ENCODE peak calls at places on chromosomes 5 and 9, in seven cellular contexts. M, H, C, X, G, J and A are unnamed samples.

GRCh38 chr5:173781826-173782670 is 106.1 kb upstream of the CPEB4 start:
- DNase-seq in M (peak), H (peak), C (peak), X (peak), G (no peak), J (peak), A (no peak)

GRCh38 chr9:113150670-113151591 is at the start of gene SLC31A2:
- DNase-seq in M (peak), H (peak), C (peak), X (peak), G (peak), J (peak), A (peak)

GRCh38 chr9:90343360-90343759 is 299.3 kb downstream of the DIRAS2 start:
- DNase-seq in M (peak), H (no peak), C (no peak), X (no peak), G (no peak), J (no peak), A (no peak)

GRCh38 chr5:151454166-151454565 is 6.8 kb downstream of the SLC36A1 start:
- DNase-seq in M (peak), H (no peak), C (no peak), X (no peak), G (no peak), J (no peak), A (no peak)

GRCh38 chr5:178389031-178389729 is 156.6 kb upstream of the PHYKPL start:
- DNase-seq in M (no peak), H (no peak), C (no peak), X (no peak), G (no peak), J (no peak), A (no peak)

GRCh38 chr5:15715966-15716365 is 216.0 kb downstream of the FBXL7 start:
- DNase-seq in M (no peak), H (no peak), C (no peak), X (no peak), G (no peak), J (no peak), A (no peak)

GRCh38 chr5:95958308-95959014 is 3.2 kb downstream of the ELL2 start:
- DNase-seq in M (no peak), H (no peak), C (no peak), X (no peak), G (no peak), J (peak), A (no peak)

GRCh38 chr5:173778784-173779304 is 109.3 kb upstream of the CPEB4 start:
- DNase-seq in M (no peak), H (no peak), C (no peak), X (no peak), G (no peak), J (no peak), A (no peak)

GRCh38 chr5:150355791-150356190 is 1.7 kb upstream of the TCOF1 start:
- DNase-seq in M (no peak), H (no peak), C (no peak), X (no peak), G (no peak), J (no peak), A (no peak)

GRCh38 chr9:112793213-112793810 is 42.8 kb downstream of the SNX30 start:
- DNase-seq in M (peak), H (peak), C (peak), X (peak), G (peak), J (peak), A (peak)

GRCh38 chr9:71911061-71911907 is at the start of the genes ABHD17B and C9orf85:
- DNase-seq in M (peak), H (peak), C (peak), X (peak), G (peak), J (peak), A (peak)

GRCh38 chr9:135463140-135463539 is 16.4 kb upstream of the PPP1R26 start:
- DNase-seq in M (no peak), H (peak), C (no peak), X (no peak), G (no peak), J (peak), A (no peak)

GRCh38 chr5:92687793-92688467 is 893.1 kb downstream of the NR2F1-AS1 start:
- DNase-seq in M (peak), H (peak), C (no peak), X (no peak), G (peak), J (peak), A (no peak)

GRCh38 chr9:93953492-93954435 is 1.4 kb downstream of the BARX1 start:
- DNase-seq in M (no peak), H (no peak), C (no peak), X (no peak), G (no peak), J (no peak), A (no peak)